ENCODE peak calls at places on chromosomes 7 and 10, in four cellular contexts. F is foreskin fibroblast, M is fibroblast of pulmonary artery, P is HTR-8/SVneo. X is an unnamed sample.

GRCh38 chr7:151167197-151167911 is at the start of gene GBX1:
- DNase-seq in M (no peak), P (peak), F (no peak), X (no peak)

GRCh38 chr10:84525120-84525806 is 196.9 kb downstream of the CCSER2 start:
- DNase-seq in M (peak), P (no peak), F (no peak), X (no peak)

GRCh38 chr7:147412782-147413186 is 1177.8 kb upstream of the C7orf33 start:
- DNase-seq in M (peak), P (peak), F (peak), X (peak)

GRCh38 chr7:135098391-135098790 is 49.5 kb upstream of the TMEM140 start:
- DNase-seq in M (peak), P (no peak), F (no peak), X (no peak)

GRCh38 chr7:9504678-9505077 is 1071.3 kb downstream of the NXPH1 start:
- DNase-seq in P (no peak), F (no peak), M (no peak), X (no peak)

GRCh38 chr10:130745831-130746230 is 565.7 kb downstream of the TCERG1L start:
- DNase-seq in M (no peak), P (no peak), F (no peak), X (no peak)

GRCh38 chr10:1153253-1153763 is 97.1 kb downstream of the WDR37 start:
- DNase-seq in F (no peak), P (no peak), M (no peak), X (no peak)

GRCh38 chr10:120917521-120918250 is 66.5 kb downstream of the WDR11 start:
- DNase-seq in P (no peak), M (no peak), F (peak), X (no peak)